ENCODE peak calls at places on chromosomes 11 and 22, in six cellular contexts. C, Z, K, E, J and U are unnamed samples.
A peak's percentile ranks its signal among the peaks of the same experiment; 100 is the strongest.

GRCh38 chr11:12618743-12619540 is 55.3 kb upstream of the TEAD1 start:
- DNase-seq in C (no peak), Z (no peak), K (no peak), E (no peak), J (no peak), U (no peak)

GRCh38 chr11:125263268-125263790 is 98.8 kb downstream of the PKNOX2 start:
- DNase-seq in C (peak; percentile 85), Z (peak; percentile 54), K (peak; percentile 99), E (no peak), J (no peak), U (peak; percentile 29)

GRCh38 chr22:46071451-46072029 is 78.8 kb upstream of the PPARA start:
- DNase-seq in C (peak; percentile 97), Z (peak; percentile 66), K (peak; percentile 74), E (no peak), J (peak; percentile 92), U (peak; percentile 95)

GRCh38 chr22:27139935-27140493 is 482.6 kb downstream of the MIAT start:
- DNase-seq in C (no peak), Z (peak; percentile 82), K (peak; percentile 31), E (no peak), J (no peak), U (peak; percentile 28)

GRCh38 chr22:23514317-23515038 is 65.6 kb downstream of the IGLL1 start:
- DNase-seq in C (no peak), Z (no peak), K (no peak), E (no peak), J (no peak), U (no peak)

GRCh38 chr11:36509265-36509664 is 807 bp downstream of the TRAF6 start:
- DNase-seq in C (no peak), Z (peak; percentile 85), K (peak; percentile 69), E (no peak), J (no peak), U (no peak)

GRCh38 chr22:36768616-36769015 is 7.3 kb downstream of the IFT27 start:
- DNase-seq in C (no peak), Z (no peak), K (no peak), E (no peak), J (no peak), U (no peak)

GRCh38 chr11:34595391-34595790 is 25.5 kb upstream of the EHF start:
- DNase-seq in C (no peak), Z (no peak), K (no peak), E (no peak), J (no peak), U (peak; percentile 30)

GRCh38 chr11:73530109-73530508 is 67.8 kb downstream of the FAM168A start:
- DNase-seq in C (no peak), Z (peak; percentile 2), K (peak; percentile 46), E (no peak), J (no peak), U (no peak)

GRCh38 chr11:27398413-27398780 is 35.4 kb upstream of the CCDC34 start:
- DNase-seq in C (no peak), Z (no peak), K (no peak), E (no peak), J (no peak), U (no peak)

GRCh38 chr11:6336293-6336692 is 16.0 kb upstream of the CAVIN3 start:
- DNase-seq in C (no peak), Z (no peak), K (no peak), E (no peak), J (no peak), U (no peak)

GRCh38 chr11:84290647-84291046 is 1004.5 kb upstream of the CCDC90B start:
- DNase-seq in C (no peak), Z (no peak), K (no peak), E (no peak), J (no peak), U (no peak)

GRCh38 chr11:5938603-5938965 is 3.5 kb upstream of the OR56A3 start:
- DNase-seq in C (no peak), Z (no peak), K (no peak), E (no peak), J (no peak), U (no peak)

GRCh38 chr11:78465169-78465942 is 47.7 kb upstream of the GAB2 start:
- DNase-seq in C (no peak), Z (no peak), K (no peak), E (no peak), J (no peak), U (no peak)

GRCh38 chr11:27372159-27372558 is 9.1 kb upstream of the CCDC34 start:
- DNase-seq in C (no peak), Z (no peak), K (no peak), E (no peak), J (no peak), U (no peak)

GRCh38 chr11:14653090-14653489 is 9.5 kb downstream of the PDE3B start:
- DNase-seq in C (no peak), Z (no peak), K (no peak), E (peak; percentile 67), J (no peak), U (no peak)

GRCh38 chr11:34379539-34379938 is 21.7 kb upstream of the ABTB2 start:
- DNase-seq in C (no peak), Z (no peak), K (no peak), E (no peak), J (no peak), U (no peak)

GRCh38 chr11:45512749-45513148 is 152.7 kb downstream of the CHST1 start:
- DNase-seq in C (no peak), Z (no peak), K (no peak), E (no peak), J (no peak), U (no peak)

GRCh38 chr11:119764108-119764874 is 35.3 kb upstream of the NECTIN1 start:
- DNase-seq in C (peak; percentile 56), Z (peak; percentile 39), K (peak; percentile 50), E (no peak), J (no peak), U (peak; percentile 66)

GRCh38 chr22:39092111-39092867 is 4.8 kb upstream of the APOBEC3H start:
- DNase-seq in C (no peak), Z (no peak), K (no peak), E (no peak), J (no peak), U (no peak)

GRCh38 chr22:39089928-39090327 is 7.1 kb upstream of the APOBEC3H start:
- DNase-seq in C (no peak), Z (no peak), K (no peak), E (no peak), J (no peak), U (no peak)

GRCh38 chr22:39088688-39089032 is 8.4 kb upstream of the APOBEC3H start:
- DNase-seq in C (no peak), Z (no peak), K (no peak), E (no peak), J (no peak), U (no peak)

GRCh38 chr22:39091136-39092081 is 5.6 kb upstream of the APOBEC3H start:
- DNase-seq in C (no peak), Z (no peak), K (no peak), E (no peak), J (no peak), U (no peak)

GRCh38 chr22:39090426-39091064 is 6.5 kb upstream of the APOBEC3H start:
- DNase-seq in C (no peak), Z (no peak), K (no peak), E (no peak), J (peak; percentile 86), U (peak; percentile 38)
- H3K27ac ChIP-seq in C (no peak overlapping the region), Z (no peak overlapping the region), K (no peak overlapping the region), E (no peak overlapping the region), J (peak overlapping the region; percentile 71), U (no peak overlapping the region)

DNA sequence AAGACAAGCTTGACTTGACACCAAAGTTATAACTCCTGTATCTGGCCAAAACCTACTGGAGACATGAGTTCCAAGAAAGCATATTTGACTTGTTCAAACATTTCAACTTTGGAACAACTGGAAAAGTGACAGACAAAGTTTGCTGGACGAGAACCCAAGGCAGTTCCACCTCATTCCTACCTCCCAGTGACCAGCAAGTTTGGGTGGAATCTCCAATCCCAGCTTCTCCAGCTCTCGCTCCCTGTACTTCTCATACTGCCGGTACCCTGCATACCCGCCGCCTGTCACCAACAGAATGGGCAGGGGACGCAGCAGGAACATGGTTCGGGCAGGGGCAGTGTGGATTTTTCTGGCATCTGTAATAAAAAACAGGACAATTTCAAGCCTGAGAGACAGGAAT is 14.1 kb downstream of the PISD start:
- DNase-seq in C (no peak), Z (no peak), K (no peak), E (no peak), J (no peak), U (no peak)
- H3K27ac ChIP-seq in C (no peak overlapping the region), Z (no peak overlapping the region), K (no peak overlapping the region), E (no peak overlapping the region), J (peak overlapping the region; percentile 98), U (no peak overlapping the region)

DNA sequence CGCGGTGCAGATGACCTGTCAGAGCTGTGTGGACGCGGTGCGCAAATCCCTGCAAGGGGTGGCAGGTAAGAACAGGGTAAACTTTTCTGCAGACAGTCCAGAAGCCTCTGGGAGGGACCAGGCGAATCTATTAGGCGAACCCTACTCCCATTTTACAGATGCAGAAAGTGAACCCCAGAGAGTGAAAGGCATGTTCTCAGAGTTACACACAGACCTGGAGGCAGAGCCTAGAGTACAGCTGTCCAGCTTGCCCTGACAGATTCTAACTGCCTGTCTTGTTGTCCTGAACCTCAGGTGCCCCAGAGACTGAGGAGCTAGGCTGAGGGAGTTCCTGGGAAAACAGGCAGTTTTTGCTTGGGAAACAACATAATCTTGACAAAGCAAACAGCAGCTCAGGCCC is 665 bp downstream of the CCS start:
- DNase-seq in C (no peak), Z (no peak), K (no peak), E (no peak), J (no peak), U (no peak)
- H3K27ac ChIP-seq in C (peak overlapping the region; percentile 93), Z (no peak overlapping the region), K (no peak overlapping the region), E (no peak overlapping the region), J (no peak overlapping the region), U (no peak overlapping the region)

GRCh38 chr11:115820026-115820425 is 315.8 kb upstream of the CADM1 start:
- DNase-seq in C (no peak), Z (no peak), K (no peak), E (no peak), J (no peak), U (no peak)
- H3K27ac ChIP-seq in C (no peak overlapping the region), Z (no peak overlapping the region), K (no peak overlapping the region), E (no peak overlapping the region), J (no peak overlapping the region), U (no peak overlapping the region)

DNA sequence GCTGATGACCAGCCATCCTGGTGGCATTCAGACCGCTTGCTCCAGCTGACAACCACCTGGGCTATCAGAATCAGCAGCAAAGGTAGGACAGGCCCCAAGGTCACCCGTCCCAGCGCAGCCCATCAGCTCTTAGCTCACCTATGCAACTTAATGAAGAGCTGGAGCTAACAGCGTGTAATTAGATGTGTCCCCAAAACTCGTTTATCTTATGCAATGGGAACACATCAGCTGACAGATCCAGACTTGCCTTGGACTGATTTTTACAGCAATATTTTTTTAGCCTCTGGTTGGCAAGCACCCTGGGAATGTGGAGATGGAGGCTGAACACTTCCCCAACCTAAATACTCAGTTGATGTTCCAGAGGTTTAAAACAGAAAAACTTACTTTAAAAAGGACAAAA is 76.0 kb downstream of the PACSIN2 start:
- DNase-seq in C (no peak), Z (no peak), K (no peak), E (no peak), J (no peak), U (no peak)
- H3K27ac ChIP-seq in C (peak overlapping the region; percentile 72), Z (no peak overlapping the region), K (no peak overlapping the region), E (peak overlapping the region; percentile 30), J (peak overlapping the region; percentile 92), U (peak overlapping the region; percentile 92)